ENCODE peak calls at places on chromosomes 11 and 22, in eight cellular contexts. J is activated T-cell treated with anti-CD3 and anti-CD28 coated beads, Interleukin-2, amount 50 U/mL, for 72 hours; I is thoracic aorta; T is Ammon's horn; Q is activated B cell treated with CpG ODN at 0.5 μM for 24 hours; P is mammary epithelial cell; H is left colon; W is sciatic nerve. K is an unnamed sample.

GRCh38 chr11:118152552-118153471 is at the start of gene SCN4B:
- DNase-seq in J (peak; percentile 36), I (no peak), T (peak; percentile 85), Q (no peak), P (peak; percentile 61), H (peak; percentile 56), W (peak; percentile 75), K (peak; percentile 34)

GRCh38 chr11:60919956-60920355 is 4.3 kb upstream of the TMEM132A start:
- DNase-seq in J (no peak), I (no peak), T (no peak), Q (no peak), P (no peak), H (no peak), W (no peak), K (no peak)

GRCh38 chr22:44180706-44181032 is at the start of gene PARVG:
- DNase-seq in J (peak; percentile 21), I (no peak), T (peak; percentile 25), Q (no peak), P (peak; percentile 7), H (no peak), W (no peak), K (no peak)

GRCh38 chr11:96257972-96258951 is 84.7 kb downstream of the MAML2 start:
- DNase-seq in J (peak; percentile 46), I (no peak), T (no peak), Q (no peak), P (no peak), H (no peak), W (no peak), K (peak; percentile 23)

GRCh38 chr11:14422052-14422813 is 63.2 kb upstream of the RRAS2 start:
- DNase-seq in J (no peak), I (peak; percentile 63), T (peak; percentile 79), Q (no peak), P (peak; percentile 89), H (peak; percentile 58), W (peak; percentile 75), K (peak; percentile 32)

GRCh38 chr11:61955031-61955415 is 4.9 kb downstream of the BEST1 start:
- DNase-seq in J (no peak), I (no peak), T (peak; percentile 79), Q (no peak), P (peak; percentile 21), H (no peak), W (peak; percentile 84), K (peak; percentile 86)

GRCh38 chr22:36544107-36544620 is 15.2 kb upstream of the EIF3D start:
- DNase-seq in J (no peak), I (no peak), T (no peak), Q (no peak), P (peak; percentile 39), H (no peak), W (no peak), K (no peak)

GRCh38 chr11:118148877-118149276 is 3.7 kb downstream of the SCN4B start:
- DNase-seq in J (no peak), I (no peak), T (no peak), Q (no peak), P (no peak), H (no peak), W (no peak), K (no peak)

GRCh38 chr11:133896642-133897330 is 51.5 kb upstream of the SPATA19 start:
- DNase-seq in J (no peak), I (no peak), T (no peak), Q (no peak), P (no peak), H (no peak), W (peak; percentile 28), K (no peak)

GRCh38 chr11:60493454-60493853 is 876 bp downstream of the MS4A12 start:
- DNase-seq in J (no peak), I (no peak), T (no peak), Q (no peak), P (no peak), H (no peak), W (no peak), K (no peak)

GRCh38 chr22:36162127-36163034 is 1.8 kb upstream of the APOL3 start:
- DNase-seq in J (peak; percentile 51), I (no peak), T (no peak), Q (no peak), P (no peak), H (no peak), W (no peak), K (no peak)

GRCh38 chr22:43449831-43450225 is 38.0 kb downstream of the MPPED1 start:
- DNase-seq in J (no peak), I (no peak), T (no peak), Q (no peak), P (no peak), H (no peak), W (peak; percentile 42), K (no peak)

GRCh38 chr11:94674005-94674491 is 94.1 kb upstream of the AMOTL1 start:
- DNase-seq in J (no peak), I (no peak), T (no peak), Q (no peak), P (peak; percentile 51), H (no peak), W (no peak), K (no peak)

GRCh38 chr11:3946445-3947017 is 91.1 kb downstream of the STIM1 start:
- DNase-seq in J (no peak), I (no peak), T (no peak), Q (no peak), P (no peak), H (no peak), W (no peak), K (peak; percentile 69)

GRCh38 chr22:35657571-35658312 is 9.5 kb downstream of the APOL6 start:
- DNase-seq in J (no peak), I (no peak), T (no peak), Q (no peak), P (no peak), H (no peak), W (no peak), K (no peak)

GRCh38 chr22:20271114-20271994 is 3.2 kb upstream of the RTN4R start:
- DNase-seq in J (no peak), I (no peak), T (peak; percentile 32), Q (no peak), P (no peak), H (no peak), W (no peak), K (no peak)

GRCh38 chr22:48493733-48494132 is 1333.9 kb downstream of the BRD1 start:
- DNase-seq in J (no peak), I (no peak), T (no peak), Q (no peak), P (no peak), H (peak; percentile 4), W (no peak), K (no peak)

GRCh38 chr11:1750481-1750839 is at the start of gene IFITM10:
- DNase-seq in J (no peak), I (no peak), T (no peak), Q (no peak), P (peak; percentile 59), H (no peak), W (peak; percentile 66), K (no peak)

GRCh38 chr11:71218789-71219499 is 33.4 kb downstream of the SHANK2 start:
- DNase-seq in J (no peak), I (no peak), T (no peak), Q (no peak), P (no peak), H (peak; percentile 0), W (peak; percentile 6), K (no peak)

GRCh38 chr11:44399968-44400367 is 90.0 kb upstream of the ALX4 start:
- DNase-seq in J (no peak), I (no peak), T (no peak), Q (no peak), P (no peak), H (no peak), W (no peak), K (no peak)

GRCh38 chr11:83918471-83918870 is 632.3 kb upstream of the CCDC90B start:
- DNase-seq in J (no peak), I (no peak), T (no peak), Q (no peak), P (no peak), H (no peak), W (no peak), K (no peak)

GRCh38 chr11:112590778-112591177 is 330.1 kb upstream of the PLET1 start:
- DNase-seq in J (no peak), I (no peak), T (no peak), Q (no peak), P (peak; percentile 70), H (no peak), W (no peak), K (no peak)

GRCh38 chr11:70544067-70544773 is 145.9 kb downstream of the CTTN start:
- DNase-seq in J (no peak), I (no peak), T (no peak), Q (no peak), P (no peak), H (no peak), W (no peak), K (no peak)

GRCh38 chr11:66843776-66844495 is 695 bp downstream of the RCE1 start:
- DNase-seq in J (no peak), I (no peak), T (peak; percentile 2), Q (no peak), P (no peak), H (peak; percentile 46), W (no peak), K (no peak)

GRCh38 chr22:49925525-49926128 is 7.2 kb downstream of the CRELD2 start:
- DNase-seq in J (peak; percentile 68), I (no peak), T (no peak), Q (peak; percentile 75), P (no peak), H (no peak), W (no peak), K (peak; percentile 90)

GRCh38 chr11:120294096-120294495 is 31.0 kb upstream of the TLCD5 start:
- DNase-seq in J (no peak), I (no peak), T (no peak), Q (no peak), P (no peak), H (no peak), W (no peak), K (no peak)

GRCh38 chr11:21630934-21631478 is 561.9 kb upstream of the ANO5 start:
- DNase-seq in J (no peak), I (no peak), T (no peak), Q (no peak), P (no peak), H (no peak), W (no peak), K (no peak)

GRCh38 chr11:72267956-72268617 is 24.1 kb upstream of the PHOX2A start:
- DNase-seq in J (no peak), I (no peak), T (no peak), Q (no peak), P (no peak), H (no peak), W (no peak), K (no peak)

GRCh38 chr22:36808611-36809344 is 8.1 kb downstream of the PVALB start:
- DNase-seq in J (no peak), I (no peak), T (no peak), Q (no peak), P (no peak), H (no peak), W (no peak), K (no peak)

GRCh38 chr11:119688362-119688761 is 40.6 kb downstream of the NECTIN1 start:
- DNase-seq in J (no peak), I (no peak), T (no peak), Q (no peak), P (no peak), H (no peak), W (no peak), K (no peak)

GRCh38 chr22:48147404-48147803 is 1385.0 kb downstream of the TBC1D22A start:
- DNase-seq in J (no peak), I (no peak), T (no peak), Q (no peak), P (no peak), H (no peak), W (no peak), K (no peak)

GRCh38 chr22:45534339-45535192 is 31.9 kb downstream of the FBLN1 start:
- DNase-seq in J (no peak), I (no peak), T (no peak), Q (no peak), P (no peak), H (no peak), W (no peak), K (no peak)

GRCh38 chr11:96708469-96708868 is 318.7 kb downstream of the JRKL start:
- DNase-seq in J (no peak), I (no peak), T (no peak), Q (no peak), P (no peak), H (no peak), W (no peak), K (no peak)

GRCh38 chr11:121767433-121767832 is 314.7 kb upstream of the SORL1-AS1 start:
- DNase-seq in J (no peak), I (no peak), T (peak; percentile 56), Q (no peak), P (peak; percentile 37), H (no peak), W (no peak), K (no peak)